ENCODE peak calls at places on chromosome 15, in five cellular contexts. C is IMR-90, Z is SJSA1, V is H9, H is neuronal stem cell. T is an unnamed sample. For H3K4me1 and H3K9me3, the result is how much of the 10 kb centered on the place peaks cover.

GRCh38 chr15:85646538-85647091 is 148.1 kb downstream of the KLHL25 start:
- DNase-seq in C (peak), V (no peak), Z (no peak), H (no peak), T (no peak)

GRCh38 chr15:66261056-66261455 is 7.5 kb upstream of the MEGF11 start:
- DNase-seq in V (no peak), H (no peak), Z (no peak), C (no peak), T (no peak)

GRCh38 chr15:53378096-53378620 is 381.3 kb downstream of the WDR72 start:
- DNase-seq in C (no peak), V (no peak), H (peak), Z (no peak), T (no peak)

GRCh38 chr15:53627279-53627678 is 132.2 kb downstream of the WDR72 start:
- DNase-seq in Z (no peak), C (no peak), H (no peak), V (no peak), T (no peak)

GRCh38 chr15:48459571-48460461 is 128.6 kb downstream of the DUT start:
- DNase-seq in C (peak), H (no peak), V (no peak), Z (peak), T (no peak)

GRCh38 chr15:98933376-98933775 is 74.2 kb downstream of the PGPEP1L start:
- DNase-seq in H (no peak), Z (no peak), V (no peak), C (no peak), T (no peak)

GRCh38 chr15:101325263-101326025 is 30.4 kb upstream of the SNRPA1 start:
- DNase-seq in Z (no peak), V (peak), C (no peak), H (no peak), T (no peak)

GRCh38 chr15:57640935-57641682 is 49.4 kb downstream of the MYZAP start:
- DNase-seq in H (peak), V (no peak), C (peak), Z (no peak), T (no peak)

GRCh38 chr15:74208901-74209559 is 6.4 kb upstream of the STRA6 start:
- DNase-seq in V (peak), H (no peak), C (peak), Z (no peak), T (no peak)

DNA sequence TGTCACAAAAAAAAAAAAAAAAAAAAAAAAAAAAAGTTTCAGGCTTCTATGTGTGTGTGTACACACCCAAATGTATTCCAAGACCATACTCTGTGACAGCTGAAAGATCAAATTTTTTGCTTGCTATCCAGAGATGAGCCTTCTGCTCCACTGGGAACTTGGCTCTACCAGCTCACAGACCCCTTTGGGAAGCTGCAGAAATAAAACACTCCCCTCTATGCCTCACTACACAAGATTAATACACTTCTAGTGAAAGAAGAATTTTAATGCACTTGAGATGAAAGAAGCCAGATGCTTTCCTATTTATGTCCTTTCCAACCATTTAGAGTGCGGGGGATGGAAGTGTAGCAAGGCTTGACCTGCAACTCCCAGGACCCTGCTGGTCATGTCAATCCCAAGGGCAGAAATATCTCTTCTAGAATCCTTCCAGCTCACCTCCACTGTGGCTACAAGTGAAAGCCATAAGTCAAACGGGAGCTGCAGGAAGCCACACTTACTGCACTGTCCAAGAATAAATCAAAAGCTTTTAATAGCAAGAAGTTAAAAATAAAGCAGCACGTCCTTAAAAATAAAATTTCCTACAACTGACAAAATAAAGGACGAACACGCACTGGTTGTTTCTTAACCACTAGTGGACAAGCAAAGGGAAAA is 34.6 kb downstream of the ANXA2 start:
- DNase-seq in H (no peak), V (no peak), Z (no peak), C (no peak), T (no peak)
- H3K4me1 ChIP-seq in H (under half), V (under half), Z (under half), C (under half), T (under half)

GRCh38 chr15:70708839-70709238 is 54.5 kb downstream of the UACA start:
- DNase-seq in C (no peak), V (no peak), Z (no peak), H (no peak), T (no peak)
- H3K9me3 ChIP-seq in C (under half), V (under half), Z (under half), H (under half), T (under half)

DNA sequence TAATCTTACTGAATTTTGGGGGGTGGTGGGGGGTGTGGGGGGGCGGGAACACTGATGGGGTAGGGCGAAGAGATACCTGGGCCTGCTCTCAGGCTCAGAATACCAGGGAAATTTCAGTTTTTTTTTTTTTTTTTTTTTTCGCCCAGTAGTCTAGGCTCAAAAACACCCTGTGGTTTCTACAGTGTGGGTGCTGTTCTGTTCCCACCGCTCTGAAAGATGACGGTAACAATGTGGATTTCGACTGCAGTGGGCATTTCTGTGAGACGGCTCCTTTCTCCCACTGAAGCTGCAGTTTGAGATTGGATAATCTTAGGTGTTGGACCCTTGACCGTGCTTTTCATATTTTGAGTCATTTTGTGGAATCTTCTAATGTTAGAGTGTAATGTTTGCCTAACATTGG is 143.8 kb upstream of the RGMA start:
- DNase-seq in C (no peak), Z (no peak), V (no peak), H (no peak), T (no peak)
- H3K4me1 ChIP-seq in C (under half), Z (under half), V (under half), H (under half), T (under half)

GRCh38 chr15:73153024-73153423 is 100.8 kb downstream of the NEO1 start:
- DNase-seq in V (no peak), H (no peak), C (no peak), Z (no peak), T (no peak)

GRCh38 chr15:73150831-73151230 is 98.6 kb downstream of the NEO1 start:
- DNase-seq in V (no peak), C (no peak), H (no peak), Z (no peak), T (no peak)

GRCh38 chr15:73156431-73157191 is 104.3 kb downstream of the NEO1 start:
- DNase-seq in Z (no peak), V (no peak), C (no peak), H (no peak), T (no peak)

GRCh38 chr15:73153447-73153846 is 101.2 kb downstream of the NEO1 start:
- DNase-seq in H (no peak), Z (no peak), C (no peak), V (no peak), T (no peak)
- H3K9me3 ChIP-seq in H (under half), Z (under half), C (under half), V (under half), T (under half)

DNA sequence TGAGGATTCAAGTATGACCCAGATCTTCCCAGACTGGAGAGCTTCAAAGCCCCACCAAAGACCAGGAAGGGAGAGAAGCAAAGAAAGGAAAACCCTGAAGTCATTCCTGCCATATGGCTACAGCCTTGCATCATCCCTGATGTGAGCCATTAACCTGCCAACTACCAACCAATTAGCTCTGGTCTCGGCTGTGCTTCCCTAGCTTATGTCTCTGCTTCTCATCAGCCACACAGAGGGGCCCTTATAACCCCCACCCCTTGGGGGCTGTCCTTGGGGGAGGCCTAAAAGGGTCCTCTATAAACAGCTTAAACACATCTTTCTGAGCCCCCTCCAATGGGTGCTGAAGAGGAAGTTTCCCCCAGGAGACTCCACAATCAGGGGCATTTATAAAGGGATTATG is 52.8 kb downstream of the NOX5 start:
- DNase-seq in H (no peak), Z (no peak), C (no peak), V (peak), T (no peak)
- H3K4me1 ChIP-seq in H (under half), Z (under half), C (under half), V (under half), T (under half)

DNA sequence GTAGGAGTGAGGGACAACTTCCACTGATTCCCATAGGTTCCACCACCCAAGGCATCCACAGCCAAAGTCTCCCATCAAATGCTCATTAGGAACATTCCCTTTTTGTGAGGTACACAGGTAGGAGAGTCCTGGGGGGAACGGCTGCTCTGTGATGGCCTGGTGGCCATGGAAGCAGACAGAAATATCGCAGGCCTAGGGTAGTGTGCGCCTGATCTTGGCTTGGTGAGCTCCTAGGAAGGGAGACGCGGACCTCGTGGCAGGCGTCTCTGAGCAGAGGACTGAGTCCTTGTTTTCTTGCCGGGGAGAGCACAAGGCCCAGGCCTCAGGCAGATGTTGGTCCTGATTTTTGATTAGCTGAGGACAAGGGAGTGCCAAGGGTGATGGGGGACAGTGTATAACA is 99.5 kb downstream of the SNRPN start:
- DNase-seq in C (no peak), Z (no peak), H (no peak), V (peak), T (peak)
- H3K9me3 ChIP-seq in C (half or more), Z (half or more), H (half or more), V (half or more), T (half or more)